ENCODE peak calls at places on chromosomes 12 and 14, in four cellular contexts. D, O, A and J are unnamed samples.

GRCh38 chr12:115569694-115570093 is 707.8 kb downstream of the MED13L start:
- DNase-seq in D (no peak), O (no peak), A (peak; percentile 4), J (peak; percentile 17)

GRCh38 chr14:75486317-75486716 is 36.0 kb upstream of the BATF start:
- DNase-seq in D (no peak), O (no peak), A (no peak), J (no peak)

GRCh38 chr12:112813836-112814235 is 22.3 kb downstream of the RPH3A start:
- DNase-seq in D (no peak), O (no peak), A (no peak), J (no peak)

GRCh38 chr14:30874999-30875787 is 834 bp downstream of the COCH start:
- DNase-seq in D (peak; percentile 29), O (no peak), A (no peak), J (no peak)

GRCh38 chr12:123900898-123901376 is 71.7 kb downstream of the CCDC92 start:
- DNase-seq in D (no peak), O (no peak), A (no peak), J (no peak)

GRCh38 chr14:94748667-94749347 is 21.1 kb downstream of the GSC start:
- DNase-seq in D (no peak), O (no peak), A (peak; percentile 21), J (peak; percentile 61)

GRCh38 chr14:51139221-51139681 is 44.3 kb upstream of the TRIM9 start:
- DNase-seq in D (no peak), O (no peak), A (no peak), J (no peak)

GRCh38 chr14:102262894-102263462 is 42.0 kb downstream of the MOK start:
- DNase-seq in D (no peak), O (no peak), A (peak; percentile 95), J (peak; percentile 23)

GRCh38 chr12:57127101-57127709 is 1.1 kb upstream of the LRP1 start:
- DNase-seq in D (peak; percentile 69), O (no peak), A (peak; percentile 84), J (peak; percentile 19)

GRCh38 chr12:88450130-88450529 is 130.1 kb downstream of the KITLG start:
- DNase-seq in D (no peak), O (no peak), A (no peak), J (no peak)

GRCh38 chr14:105859717-105860614 is 333.6 kb downstream of the TMEM121 start:
- DNase-seq in D (no peak), O (no peak), A (no peak), J (no peak)

GRCh38 chr14:22883191-22883976 is at the start of gene REM2:
- DNase-seq in D (peak; percentile 48), O (no peak), A (no peak), J (no peak)
- TF ChIP-seq FOXM1 in D (no peak), O (no peak), A (no peak), J (no peak)

GRCh38 chr12:50351120-50352043 is 45.0 kb downstream of the FAM186A start:
- DNase-seq in D (peak; percentile 85), O (no peak), A (peak; percentile 45), J (peak; percentile 21)
- TF ChIP-seq BHLHE40 in D (no peak), O (no peak), A (no peak), J (no peak)

DNA sequence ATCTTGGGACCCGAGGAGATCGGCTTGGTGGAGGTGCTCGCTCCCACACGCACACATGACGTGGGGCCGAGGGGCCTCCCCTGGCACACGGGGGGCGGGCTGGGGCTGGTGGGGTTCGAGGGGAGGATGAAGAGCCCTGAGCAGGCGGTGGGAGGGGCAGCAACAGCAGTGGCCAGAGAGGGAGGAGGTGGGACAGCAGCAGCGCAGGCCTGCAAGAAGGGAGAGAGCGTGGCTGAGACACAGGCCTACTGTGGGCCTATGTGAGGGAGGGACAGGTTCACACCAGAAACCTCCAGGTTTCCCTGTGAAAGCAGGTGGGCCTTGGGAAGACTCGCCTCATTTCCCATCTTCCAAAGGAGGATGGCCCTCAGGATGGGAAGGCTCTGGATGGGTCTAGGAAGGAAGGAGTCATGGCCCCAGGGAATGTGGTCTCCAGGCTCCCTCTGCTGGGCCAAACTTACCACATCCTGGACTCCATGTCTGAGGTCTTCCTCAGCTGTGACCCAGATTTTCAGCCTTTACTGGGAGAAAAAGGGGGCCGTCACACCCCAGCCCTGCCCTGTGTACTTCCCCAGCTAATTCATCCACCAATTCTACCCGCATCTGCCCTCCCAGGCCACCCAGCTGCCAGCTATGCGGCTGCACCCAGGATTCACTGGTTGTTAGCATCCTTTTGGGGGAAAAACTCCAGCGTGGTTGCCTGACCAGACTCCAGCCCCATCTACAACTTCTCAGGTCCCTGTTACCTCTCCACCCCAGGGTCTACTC is 2.8 kb downstream of the PIANP start:
- DNase-seq in D (peak; percentile 51), O (no peak), A (peak; percentile 45), J (peak; percentile 65)
- TF ChIP-seq FOXM1 in D (no peak), O (no peak), A (no peak), J (no peak)

DNA sequence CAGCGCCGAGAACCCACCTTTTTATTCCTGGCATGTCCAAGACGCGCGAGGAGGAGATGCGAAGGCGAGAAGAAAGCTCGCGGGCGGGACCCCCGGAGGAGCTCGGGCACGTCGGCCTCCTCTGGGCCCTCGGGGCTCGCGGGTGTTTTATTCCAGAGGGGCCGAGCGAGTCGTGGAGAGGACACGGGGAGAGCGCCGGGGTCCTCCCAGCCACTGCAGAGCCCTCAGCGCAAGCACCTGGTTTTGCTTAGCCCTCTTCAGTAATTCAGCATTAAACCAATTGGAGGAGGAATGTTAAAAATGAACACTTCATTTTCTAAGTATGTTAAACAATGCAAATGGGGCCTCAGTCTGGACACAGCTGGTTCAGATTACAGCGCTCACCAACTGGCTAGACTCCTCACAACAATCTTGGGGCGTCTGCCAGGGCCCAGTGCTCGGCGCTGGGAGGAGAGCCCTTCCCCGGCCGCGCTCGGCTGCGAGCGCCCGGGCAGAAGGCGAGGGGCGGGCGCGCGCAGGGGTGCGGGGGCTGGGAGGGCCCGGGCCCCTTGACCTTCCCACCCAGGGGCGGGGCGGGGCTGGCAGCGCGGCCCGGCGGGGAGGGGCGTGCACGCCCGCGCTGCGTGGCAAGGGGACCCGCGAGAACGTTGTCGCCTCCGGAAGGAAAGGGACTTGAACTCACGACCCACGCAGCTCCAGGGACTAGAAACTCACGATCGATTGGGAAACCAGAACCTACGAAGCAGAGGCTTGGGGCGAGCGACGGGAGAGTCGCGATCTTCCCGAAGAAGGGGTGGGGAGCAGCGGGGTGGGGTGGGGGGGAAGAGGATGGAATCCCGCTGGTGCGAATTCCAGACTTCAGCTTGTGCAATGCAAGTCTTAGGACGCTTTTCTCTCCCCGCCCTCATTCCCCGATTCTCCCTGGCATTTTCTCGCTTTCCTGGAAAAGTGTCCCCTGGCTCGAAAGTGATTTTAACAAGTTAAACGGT is at the start of gene FBLN5:
- DNase-seq in D (peak; percentile 55), O (no peak), A (no peak), J (peak; percentile 41)
- TF ChIP-seq BHLHE40 in D (no peak), O (no peak), A (no peak), J (no peak)